ENCODE peak calls at places on chromosomes 1 and 21, in six cellular contexts. F is SW 1271; H is upper lobe of right lung; S is activated effector memory CD4-positive, alpha-beta T cell treated with Interleukin-2 at 50 U/mL for 16 hours; K is amniotic stem cell; B is stomach. C is an unnamed sample.

GRCh38 chr1:175073054-175073453 is 5.4 kb downstream of the TNN start:
- DNase-seq in F (no peak), H (no peak), S (no peak), K (no peak), B (no peak), C (no peak)

GRCh38 chr1:49163041-49163440 is 386.4 kb upstream of the BEND5 start:
- DNase-seq in F (no peak), H (no peak), S (no peak), K (no peak), B (no peak), C (no peak)

GRCh38 chr21:41369915-41370839 is 8.3 kb downstream of the MX2 start:
- DNase-seq in F (peak), H (peak), S (peak), K (no peak), B (peak), C (no peak)

GRCh38 chr1:147636314-147636713 is 34.0 kb downstream of the ACP6 start:
- DNase-seq in F (no peak), H (no peak), S (no peak), K (no peak), B (no peak), C (no peak)

GRCh38 chr1:177780096-177780700 is 189.7 kb downstream of the SEC16B start:
- DNase-seq in F (peak), H (no peak), S (no peak), K (peak), B (no peak), C (peak)

GRCh38 chr21:42182713-42183371 is 36.1 kb upstream of the ABCG1 start:
- DNase-seq in F (no peak), H (no peak), S (no peak), K (no peak), B (no peak), C (no peak)

GRCh38 chr1:36816348-36816747 is 218.0 kb downstream of the GRIK3 start:
- DNase-seq in F (no peak), H (no peak), S (no peak), K (no peak), B (no peak), C (no peak)

GRCh38 chr1:223041481-223041880 is 101.6 kb downstream of the TLR5 start:
- DNase-seq in F (no peak), H (no peak), S (no peak), K (no peak), B (no peak), C (no peak)

GRCh38 chr1:169648709-169649108 is 18.8 kb upstream of the SELP start:
- DNase-seq in F (no peak), H (no peak), S (no peak), K (no peak), B (no peak), C (no peak)

GRCh38 chr1:108643492-108644333 is 17.2 kb downstream of the HENMT1 start:
- DNase-seq in F (peak), H (no peak), S (no peak), K (peak), B (peak), C (peak)

GRCh38 chr1:9449976-9450696 is 89.1 kb upstream of the SLC25A33 start:
- DNase-seq in F (no peak), H (no peak), S (no peak), K (no peak), B (no peak), C (no peak)

GRCh38 chr1:228009828-228010775 is 3.3 kb downstream of the WNT3A start:
- DNase-seq in F (no peak), H (peak), S (no peak), K (no peak), B (peak), C (no peak)

GRCh38 chr1:156496211-156496761 is 4.3 kb downstream of the MEF2D start:
- DNase-seq in F (no peak), H (peak), S (no peak), K (no peak), B (no peak), C (peak)

GRCh38 chr1:40039245-40039756 is 1.2 kb upstream of the CAP1 start:
- DNase-seq in F (peak), H (no peak), S (no peak), K (peak), B (no peak), C (peak)

GRCh38 chr1:228369608-228370438 is 36.8 kb downstream of the TRIM11 start:
- DNase-seq in F (no peak), H (peak), S (no peak), K (no peak), B (no peak), C (no peak)

GRCh38 chr1:43879414-43879813 is 54.2 kb upstream of the ARTN start:
- DNase-seq in F (no peak), H (no peak), S (no peak), K (peak), B (no peak), C (no peak)

GRCh38 chr1:171251042-171251740 is 2.9 kb downstream of the FMO1 start:
- DNase-seq in F (peak), H (no peak), S (peak), K (peak), B (peak), C (no peak)

GRCh38 chr1:3778590-3779264 is 6.2 kb downstream of the SMIM1 start:
- DNase-seq in F (no peak), H (no peak), S (no peak), K (no peak), B (no peak), C (peak)

GRCh38 chr1:91697322-91698260 is 188.4 kb downstream of the TGFBR3 start:
- DNase-seq in F (no peak), H (no peak), S (peak), K (no peak), B (no peak), C (no peak)

GRCh38 chr1:184753608-184754478 is 815 bp downstream of the EDEM3 start:
- DNase-seq in F (peak), H (peak), S (no peak), K (no peak), B (peak), C (peak)

GRCh38 chr1:161484613-161485012 is 20.6 kb upstream of the FCGR2A start:
- DNase-seq in F (no peak), H (no peak), S (no peak), K (no peak), B (no peak), C (peak)

GRCh38 chr1:62317021-62317768 is 2.0 kb downstream of the KANK4 start:
- DNase-seq in F (no peak), H (no peak), S (no peak), K (no peak), B (no peak), C (no peak)

GRCh38 chr1:53550201-53550741 is 91.1 kb downstream of the DMRTB1 start:
- DNase-seq in F (no peak), H (peak), S (no peak), K (no peak), B (no peak), C (no peak)

GRCh38 chr1:1212780-1213152 is 1.2 kb downstream of the TNFRSF4 start:
- DNase-seq in F (no peak), H (peak), S (peak), K (no peak), B (peak), C (no peak)

GRCh38 chr1:43440358-43440757 is 13.4 kb downstream of the HYI start:
- DNase-seq in F (no peak), H (no peak), S (no peak), K (no peak), B (peak), C (no peak)

GRCh38 chr21:31914472-31914871 is 41.7 kb downstream of the HUNK start:
- DNase-seq in F (no peak), H (no peak), S (no peak), K (no peak), B (no peak), C (no peak)

GRCh38 chr1:43639990-43640794 is 9.8 kb upstream of the KDM4A start:
- DNase-seq in F (no peak), H (no peak), S (no peak), K (no peak), B (no peak), C (no peak)

GRCh38 chr1:85300140-85300539 is 23.7 kb upstream of the BCL10 start:
- DNase-seq in F (no peak), H (no peak), S (no peak), K (no peak), B (no peak), C (no peak)

GRCh38 chr1:232845521-232845920 is 40.3 kb downstream of the MAP10 start:
- DNase-seq in F (no peak), H (no peak), S (no peak), K (no peak), B (no peak), C (no peak)

GRCh38 chr1:119713039-119713537 is 1.4 kb downstream of the PHGDH start:
- DNase-seq in F (no peak), H (no peak), S (no peak), K (no peak), B (no peak), C (peak)

GRCh38 chr1:111507411-111508201 is 4.2 kb upstream of the ADORA3 start:
- DNase-seq in F (no peak), H (peak), S (peak), K (no peak), B (peak), C (peak)

GRCh38 chr1:199272690-199273089 is 633.9 kb downstream of the PTPRC start:
- DNase-seq in F (peak), H (peak), S (no peak), K (peak), B (peak), C (peak)

GRCh38 chr1:22329171-22329540 is 122.5 kb upstream of the ZBTB40 start:
- DNase-seq in F (no peak), H (peak), S (no peak), K (no peak), B (no peak), C (no peak)

GRCh38 chr1:87615917-87616316 is 287.2 kb downstream of the LMO4 start:
- DNase-seq in F (no peak), H (no peak), S (no peak), K (no peak), B (no peak), C (no peak)